ENCODE peak calls at places on chromosome 19, in eight cellular contexts. One of them, this sample, is unnamed. For H3K9me3 and H3K4me1, the result is how much of the 10 kb centered on the place peaks cover.

GRCh38 chr19:11136400-11137101 is 19.0 kb downstream of the SPC24 start:
- DNase-seq in esophagus muscularis mucosa: no peak
- DNase-seq in cardiac muscle cell: no peak
- DNase-seq in suprapubic skin: no peak
- DNase-seq in testis: no peak
- DNase-seq in colonic mucosa: no peak
- DNase-seq in DND-41: no peak
- DNase-seq in A549: no peak
- DNase-seq in this sample: no peak

GRCh38 chr19:35545001-35545854 is at the start of gene TMEM147:
- DNase-seq in A549: peak
- DNase-seq in testis: peak
- DNase-seq in colonic mucosa: peak
- DNase-seq in DND-41: peak
- DNase-seq in cardiac muscle cell: peak
- DNase-seq in suprapubic skin: peak
- DNase-seq in esophagus muscularis mucosa: peak
- DNase-seq in this sample: peak

GRCh38 chr19:19385900-19386339 is 19.6 kb upstream of the GATAD2A start:
- DNase-seq in colonic mucosa: no peak
- DNase-seq in A549: no peak
- DNase-seq in DND-41: peak
- DNase-seq in suprapubic skin: peak
- DNase-seq in testis: no peak
- DNase-seq in esophagus muscularis mucosa: no peak
- DNase-seq in cardiac muscle cell: no peak
- DNase-seq in this sample: no peak

GRCh38 chr19:40625406-40626120 is 24.4 kb downstream of the LTBP4 start:
- DNase-seq in testis: no peak
- DNase-seq in A549: no peak
- DNase-seq in cardiac muscle cell: no peak
- DNase-seq in DND-41: no peak
- DNase-seq in colonic mucosa: no peak
- DNase-seq in suprapubic skin: no peak
- DNase-seq in esophagus muscularis mucosa: no peak
- DNase-seq in this sample: no peak

GRCh38 chr19:19662866-19663291 is 597 bp downstream of the ATP13A1 start:
- DNase-seq in DND-41: no peak
- DNase-seq in testis: no peak
- DNase-seq in A549: no peak
- DNase-seq in cardiac muscle cell: peak
- DNase-seq in suprapubic skin: peak
- DNase-seq in colonic mucosa: peak
- DNase-seq in esophagus muscularis mucosa: no peak
- DNase-seq in this sample: no peak

GRCh38 chr19:15378529-15379082 is 981 bp downstream of the AKAP8 start:
- DNase-seq in DND-41: peak
- DNase-seq in colonic mucosa: peak
- DNase-seq in testis: peak
- DNase-seq in suprapubic skin: no peak
- DNase-seq in cardiac muscle cell: peak
- DNase-seq in A549: peak
- DNase-seq in esophagus muscularis mucosa: no peak
- DNase-seq in this sample: peak

GRCh38 chr19:58229255-58229639 is 533 bp downstream of the ZNF544 start:
- DNase-seq in cardiac muscle cell: peak
- DNase-seq in suprapubic skin: no peak
- DNase-seq in testis: peak
- DNase-seq in A549: peak
- DNase-seq in colonic mucosa: no peak
- DNase-seq in DND-41: peak
- DNase-seq in esophagus muscularis mucosa: no peak
- DNase-seq in this sample: peak

GRCh38 chr19:18290250-18291018 is 9.0 kb upstream of the JUND start:
- DNase-seq in colonic mucosa: no peak
- DNase-seq in DND-41: peak
- DNase-seq in esophagus muscularis mucosa: no peak
- DNase-seq in suprapubic skin: no peak
- DNase-seq in A549: no peak
- DNase-seq in cardiac muscle cell: peak
- DNase-seq in testis: no peak
- DNase-seq in this sample: no peak

GRCh38 chr19:18109731-18110671 is 12.4 kb downstream of the MAST3 start:
- DNase-seq in DND-41: peak
- DNase-seq in A549: no peak
- DNase-seq in colonic mucosa: peak
- DNase-seq in testis: peak
- DNase-seq in esophagus muscularis mucosa: no peak
- DNase-seq in cardiac muscle cell: no peak
- DNase-seq in suprapubic skin: no peak
- DNase-seq in this sample: peak

GRCh38 chr19:19550454-19550842 is 12.4 kb downstream of the CILP2 start:
- DNase-seq in esophagus muscularis mucosa: no peak
- DNase-seq in DND-41: no peak
- DNase-seq in testis: no peak
- DNase-seq in colonic mucosa: no peak
- DNase-seq in cardiac muscle cell: peak
- DNase-seq in suprapubic skin: no peak
- DNase-seq in A549: no peak
- DNase-seq in this sample: peak

GRCh38 chr19:43329989-43330388 is 23.5 kb upstream of the CD177 start:
- DNase-seq in suprapubic skin: no peak
- DNase-seq in DND-41: no peak
- DNase-seq in A549: no peak
- DNase-seq in testis: no peak
- DNase-seq in cardiac muscle cell: no peak
- DNase-seq in colonic mucosa: peak
- DNase-seq in esophagus muscularis mucosa: no peak
- DNase-seq in this sample: no peak

GRCh38 chr19:16330368-16330801 is 5.8 kb downstream of the KLF2 start:
- DNase-seq in esophagus muscularis mucosa: no peak
- DNase-seq in colonic mucosa: peak
- DNase-seq in DND-41: peak
- DNase-seq in suprapubic skin: peak
- DNase-seq in A549: peak
- DNase-seq in cardiac muscle cell: peak
- DNase-seq in testis: peak
- DNase-seq in this sample: peak

GRCh38 chr19:48287748-48288147 is 17.9 kb downstream of the ZNF114 start:
- DNase-seq in DND-41: no peak
- DNase-seq in suprapubic skin: no peak
- DNase-seq in testis: no peak
- DNase-seq in esophagus muscularis mucosa: no peak
- DNase-seq in cardiac muscle cell: no peak
- DNase-seq in colonic mucosa: no peak
- DNase-seq in A549: no peak
- DNase-seq in this sample: no peak

GRCh38 chr19:13774217-13775191 is at the start of gene C19orf53:
- DNase-seq in suprapubic skin: peak
- DNase-seq in esophagus muscularis mucosa: peak
- DNase-seq in DND-41: peak
- DNase-seq in testis: peak
- DNase-seq in A549: peak
- DNase-seq in cardiac muscle cell: peak
- DNase-seq in colonic mucosa: peak
- DNase-seq in this sample: peak

GRCh38 chr19:11061951-11062350 is 27.3 kb upstream of the LDLR start:
- DNase-seq in A549: no peak
- DNase-seq in cardiac muscle cell: no peak
- DNase-seq in suprapubic skin: no peak
- DNase-seq in esophagus muscularis mucosa: no peak
- DNase-seq in colonic mucosa: no peak
- DNase-seq in DND-41: no peak
- DNase-seq in testis: no peak
- DNase-seq in this sample: no peak

GRCh38 chr19:5030822-5031221 is 61.9 kb downstream of the KDM4B start:
- DNase-seq in esophagus muscularis mucosa: no peak
- DNase-seq in testis: no peak
- DNase-seq in cardiac muscle cell: no peak
- DNase-seq in A549: no peak
- DNase-seq in suprapubic skin: no peak
- DNase-seq in DND-41: no peak
- DNase-seq in colonic mucosa: no peak
- DNase-seq in this sample: no peak

GRCh38 chr19:11659612-11660011 is 62.3 kb downstream of the ZNF627 start:
- DNase-seq in colonic mucosa: no peak
- DNase-seq in cardiac muscle cell: peak
- DNase-seq in testis: no peak
- DNase-seq in DND-41: no peak
- DNase-seq in A549: no peak
- DNase-seq in esophagus muscularis mucosa: no peak
- DNase-seq in suprapubic skin: no peak
- DNase-seq in this sample: peak

DNA sequence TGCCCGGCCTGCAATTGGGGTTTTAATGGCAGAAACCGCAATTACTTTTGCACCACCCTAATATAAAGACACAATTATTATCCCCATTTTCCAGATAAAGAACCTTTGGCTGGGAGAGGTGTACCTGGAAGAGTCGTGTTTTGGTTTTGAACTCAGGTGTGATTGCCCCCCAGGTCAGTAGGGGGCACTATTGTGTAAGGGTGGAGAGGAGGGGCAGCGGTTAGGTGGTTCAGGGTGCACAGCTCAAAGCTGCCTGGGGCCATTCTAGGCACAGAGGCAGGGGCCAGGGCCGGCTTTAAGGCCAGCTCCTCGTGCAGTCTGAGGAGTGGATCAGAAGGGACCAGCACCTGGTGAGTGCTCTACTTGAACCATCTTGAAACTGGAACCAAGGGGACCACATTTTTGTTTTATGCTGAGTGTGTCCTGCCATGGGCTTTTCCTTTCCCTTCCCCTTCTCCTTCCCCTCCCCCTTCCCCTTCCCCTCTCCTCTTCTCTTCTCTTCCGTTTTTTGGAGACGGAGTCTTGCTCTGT is 5.8 kb upstream of the FCGRT start:
- DNase-seq in cardiac muscle cell: peak
- DNase-seq in esophagus muscularis mucosa: no peak
- DNase-seq in testis: peak
- DNase-seq in DND-41: peak
- DNase-seq in A549: peak
- DNase-seq in colonic mucosa: peak
- DNase-seq in suprapubic skin: no peak
- DNase-seq in this sample: peak
- H3K9me3 ChIP-seq in cardiac muscle cell: under half
- H3K9me3 ChIP-seq in esophagus muscularis mucosa: under half
- H3K9me3 ChIP-seq in testis: under half
- H3K9me3 ChIP-seq in DND-41: under half
- H3K9me3 ChIP-seq in A549: under half
- H3K9me3 ChIP-seq in colonic mucosa: under half
- H3K9me3 ChIP-seq in suprapubic skin: under half
- H3K9me3 ChIP-seq in this sample: under half

DNA sequence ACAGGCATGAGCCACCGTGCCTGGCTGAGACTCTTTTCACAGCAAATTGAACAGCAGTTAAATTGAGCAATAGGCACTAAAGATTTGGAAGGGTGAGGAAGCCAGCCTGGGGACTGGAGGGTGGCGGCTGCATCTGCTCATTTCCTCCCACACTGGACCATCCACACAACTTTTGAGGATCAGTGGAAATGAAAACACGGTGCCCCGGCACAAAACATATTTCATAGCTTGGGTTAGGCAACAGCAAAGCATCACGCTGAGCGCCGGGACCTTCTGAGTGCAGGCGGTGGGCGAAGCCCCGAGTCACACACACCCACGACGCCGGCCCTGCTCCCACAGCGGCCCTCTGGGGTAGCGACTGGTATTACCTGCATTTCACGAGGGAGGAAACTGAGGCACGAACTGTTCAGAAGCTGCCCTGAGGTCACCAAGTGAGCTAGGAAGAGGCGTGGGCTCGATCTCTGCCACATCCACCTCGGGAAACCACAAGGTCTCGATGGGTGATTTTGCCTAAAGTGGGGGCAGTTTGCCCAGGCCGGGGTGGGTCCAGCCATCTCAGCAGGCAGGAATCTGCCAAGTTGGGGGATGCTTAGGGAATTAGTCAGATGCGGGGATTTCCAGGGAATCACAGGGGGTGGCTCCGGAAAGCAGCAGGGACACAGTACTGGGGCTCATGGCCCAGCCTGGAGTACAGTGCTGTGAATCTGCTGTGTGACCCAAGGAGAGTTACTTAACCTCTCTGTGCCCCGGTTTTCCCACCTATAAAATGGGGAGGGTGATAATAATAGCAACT is 3.5 kb upstream of the SBNO2 start:
- DNase-seq in colonic mucosa: no peak
- DNase-seq in cardiac muscle cell: peak
- DNase-seq in esophagus muscularis mucosa: no peak
- DNase-seq in DND-41: no peak
- DNase-seq in A549: peak
- DNase-seq in suprapubic skin: no peak
- DNase-seq in testis: no peak
- DNase-seq in this sample: peak
- H3K4me3 ChIP-seq in colonic mucosa: no peak
- H3K4me3 ChIP-seq in cardiac muscle cell: no peak
- H3K4me3 ChIP-seq in esophagus muscularis mucosa: no peak
- H3K4me3 ChIP-seq in DND-41: no peak
- H3K4me3 ChIP-seq in A549: peak
- H3K4me3 ChIP-seq in suprapubic skin: no peak
- H3K4me3 ChIP-seq in testis: no peak
- H3K4me3 ChIP-seq in this sample: peak

DNA sequence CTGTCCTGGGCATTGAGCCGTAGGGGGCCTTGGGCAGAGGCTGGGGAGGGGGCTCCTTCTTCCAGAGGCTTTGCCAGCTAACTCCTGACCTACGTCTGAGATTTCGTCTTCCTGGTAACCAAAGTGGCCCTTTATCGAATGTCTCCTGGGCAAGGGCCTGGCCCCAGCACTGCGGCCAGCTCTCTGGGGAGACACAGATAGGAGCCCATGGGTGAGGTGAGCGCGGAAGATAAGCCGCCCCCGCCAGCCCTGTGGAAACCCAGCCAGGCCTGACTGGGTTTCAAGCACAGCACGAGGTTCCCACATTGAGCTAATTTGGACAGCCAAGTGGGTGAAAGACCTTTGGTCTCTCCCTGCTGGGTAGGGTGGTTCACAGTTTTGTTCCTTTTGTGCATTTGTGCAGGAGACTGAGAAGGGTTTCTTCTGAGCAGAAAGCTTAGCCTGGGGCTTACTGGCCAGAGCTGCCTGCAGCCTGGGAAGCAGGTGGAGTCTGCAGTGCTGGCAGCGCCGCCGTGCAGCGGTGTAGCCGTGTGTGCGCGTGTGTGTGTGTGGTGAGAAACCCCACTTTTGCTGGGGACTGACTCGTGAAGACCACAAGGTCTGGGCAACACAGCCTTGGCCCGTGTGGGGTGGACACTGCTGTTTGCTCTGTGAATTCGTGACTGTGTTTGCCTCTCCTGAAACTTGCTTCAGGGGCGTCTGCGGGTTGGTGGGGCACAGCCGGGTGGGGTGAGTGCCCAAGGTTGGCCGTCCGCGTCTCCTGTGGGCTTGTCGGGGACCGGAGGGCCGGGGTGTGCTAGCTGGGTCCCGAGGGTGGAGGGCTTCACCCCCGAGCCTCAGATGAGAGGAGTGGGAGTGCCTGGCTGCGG is 2.5 kb downstream of the BSG start:
- DNase-seq in colonic mucosa: peak
- DNase-seq in A549: no peak
- DNase-seq in testis: peak
- DNase-seq in cardiac muscle cell: peak
- DNase-seq in esophagus muscularis mucosa: no peak
- DNase-seq in DND-41: no peak
- DNase-seq in suprapubic skin: no peak
- DNase-seq in this sample: peak
- H3K4me1 ChIP-seq in colonic mucosa: under half
- H3K4me1 ChIP-seq in A549: under half
- H3K4me1 ChIP-seq in testis: under half
- H3K4me1 ChIP-seq in cardiac muscle cell: under half
- H3K4me1 ChIP-seq in esophagus muscularis mucosa: half or more
- H3K4me1 ChIP-seq in DND-41: under half
- H3K4me1 ChIP-seq in suprapubic skin: half or more
- H3K4me1 ChIP-seq in this sample: under half

GRCh38 chr19:6967962-6968361 is 53.3 kb downstream of the MBD3L2B start:
- DNase-seq in colonic mucosa: no peak
- DNase-seq in suprapubic skin: no peak
- DNase-seq in esophagus muscularis mucosa: no peak
- DNase-seq in testis: no peak
- DNase-seq in cardiac muscle cell: no peak
- DNase-seq in A549: no peak
- DNase-seq in DND-41: no peak
- DNase-seq in this sample: no peak
- H3K9me3 ChIP-seq in colonic mucosa: under half
- H3K9me3 ChIP-seq in suprapubic skin: under half
- H3K9me3 ChIP-seq in esophagus muscularis mucosa: under half
- H3K9me3 ChIP-seq in testis: under half
- H3K9me3 ChIP-seq in cardiac muscle cell: under half
- H3K9me3 ChIP-seq in A549: under half
- H3K9me3 ChIP-seq in DND-41: under half
- H3K9me3 ChIP-seq in this sample: under half

This sample was measured in PC-3.